ENCODE peak calls at places on chromosomes 12 and 14, in six cellular contexts. One of them, this sample, is unnamed.

GRCh38 chr12:113184098-113184899 is 979 bp downstream of the DDX54 start:
- DNase-seq in IMR-90: no peak
- DNase-seq in naive thymus-derived CD8-positive, alpha-beta T cell: no peak
- DNase-seq in T follicular helper cell: no peak
- DNase-seq in HEK293T: no peak
- DNase-seq in stimulated activated CD4-positive, alpha-beta T cell treated with anti-CD3 and anti-CD28 coated beads, Interleukin-4, amount 100 ng/mL, for 48 hours: no peak
- DNase-seq in this sample: no peak

GRCh38 chr12:131101006-131101405 is 147.3 kb downstream of the ADGRD1 start:
- DNase-seq in T follicular helper cell: no peak
- DNase-seq in HEK293T: no peak
- DNase-seq in stimulated activated CD4-positive, alpha-beta T cell treated with anti-CD3 and anti-CD28 coated beads, Interleukin-4, amount 100 ng/mL, for 48 hours: no peak
- DNase-seq in IMR-90: no peak
- DNase-seq in naive thymus-derived CD8-positive, alpha-beta T cell: no peak
- DNase-seq in this sample: peak; percentile 0

GRCh38 chr12:63450821-63451220 is 217.5 kb downstream of the DPY19L2 start:
- DNase-seq in T follicular helper cell: no peak
- DNase-seq in naive thymus-derived CD8-positive, alpha-beta T cell: no peak
- DNase-seq in stimulated activated CD4-positive, alpha-beta T cell treated with anti-CD3 and anti-CD28 coated beads, Interleukin-4, amount 100 ng/mL, for 48 hours: no peak
- DNase-seq in HEK293T: no peak
- DNase-seq in IMR-90: no peak
- DNase-seq in this sample: no peak

GRCh38 chr12:26068503-26068902 is 56.3 kb downstream of the BHLHE41 start:
- DNase-seq in naive thymus-derived CD8-positive, alpha-beta T cell: no peak
- DNase-seq in T follicular helper cell: no peak
- DNase-seq in IMR-90: no peak
- DNase-seq in stimulated activated CD4-positive, alpha-beta T cell treated with anti-CD3 and anti-CD28 coated beads, Interleukin-4, amount 100 ng/mL, for 48 hours: no peak
- DNase-seq in HEK293T: no peak
- DNase-seq in this sample: no peak

GRCh38 chr14:39488600-39488999 is 56.4 kb upstream of the FBXO33 start:
- DNase-seq in T follicular helper cell: no peak
- DNase-seq in naive thymus-derived CD8-positive, alpha-beta T cell: no peak
- DNase-seq in HEK293T: no peak
- DNase-seq in IMR-90: peak; percentile 12
- DNase-seq in stimulated activated CD4-positive, alpha-beta T cell treated with anti-CD3 and anti-CD28 coated beads, Interleukin-4, amount 100 ng/mL, for 48 hours: no peak
- DNase-seq in this sample: no peak

GRCh38 chr12:128298091-128298490 is 31.1 kb downstream of the TMEM132C start:
- DNase-seq in IMR-90: no peak
- DNase-seq in stimulated activated CD4-positive, alpha-beta T cell treated with anti-CD3 and anti-CD28 coated beads, Interleukin-4, amount 100 ng/mL, for 48 hours: no peak
- DNase-seq in T follicular helper cell: no peak
- DNase-seq in HEK293T: no peak
- DNase-seq in naive thymus-derived CD8-positive, alpha-beta T cell: no peak
- DNase-seq in this sample: no peak

GRCh38 chr14:103204852-103205540 is 81.7 kb downstream of the TNFAIP2 start:
- DNase-seq in HEK293T: no peak
- DNase-seq in T follicular helper cell: no peak
- DNase-seq in IMR-90: peak; percentile 28
- DNase-seq in naive thymus-derived CD8-positive, alpha-beta T cell: no peak
- DNase-seq in stimulated activated CD4-positive, alpha-beta T cell treated with anti-CD3 and anti-CD28 coated beads, Interleukin-4, amount 100 ng/mL, for 48 hours: no peak
- DNase-seq in this sample: no peak

GRCh38 chr12:4786795-4787194 is 66.6 kb downstream of the GALNT8 start:
- DNase-seq in IMR-90: no peak
- DNase-seq in HEK293T: no peak
- DNase-seq in T follicular helper cell: no peak
- DNase-seq in naive thymus-derived CD8-positive, alpha-beta T cell: no peak
- DNase-seq in stimulated activated CD4-positive, alpha-beta T cell treated with anti-CD3 and anti-CD28 coated beads, Interleukin-4, amount 100 ng/mL, for 48 hours: no peak
- DNase-seq in this sample: no peak

GRCh38 chr12:54311091-54311490 is 10.3 kb upstream of the NFE2 start:
- DNase-seq in naive thymus-derived CD8-positive, alpha-beta T cell: no peak
- DNase-seq in HEK293T: no peak
- DNase-seq in T follicular helper cell: no peak
- DNase-seq in stimulated activated CD4-positive, alpha-beta T cell treated with anti-CD3 and anti-CD28 coated beads, Interleukin-4, amount 100 ng/mL, for 48 hours: no peak
- DNase-seq in IMR-90: no peak
- DNase-seq in this sample: no peak

GRCh38 chr12:49728446-49728845 is 12.9 kb upstream of the TMBIM6 start:
- DNase-seq in stimulated activated CD4-positive, alpha-beta T cell treated with anti-CD3 and anti-CD28 coated beads, Interleukin-4, amount 100 ng/mL, for 48 hours: no peak
- DNase-seq in naive thymus-derived CD8-positive, alpha-beta T cell: no peak
- DNase-seq in IMR-90: no peak
- DNase-seq in T follicular helper cell: no peak
- DNase-seq in HEK293T: no peak
- DNase-seq in this sample: no peak

GRCh38 chr12:68454855-68455254 is 122.7 kb upstream of the MDM1 start:
- DNase-seq in IMR-90: no peak
- DNase-seq in HEK293T: no peak
- DNase-seq in stimulated activated CD4-positive, alpha-beta T cell treated with anti-CD3 and anti-CD28 coated beads, Interleukin-4, amount 100 ng/mL, for 48 hours: no peak
- DNase-seq in naive thymus-derived CD8-positive, alpha-beta T cell: no peak
- DNase-seq in T follicular helper cell: no peak
- DNase-seq in this sample: no peak

GRCh38 chr14:32252030-32252670 is 49.1 kb upstream of the RNU6-8 start:
- DNase-seq in HEK293T: peak; percentile 72
- DNase-seq in stimulated activated CD4-positive, alpha-beta T cell treated with anti-CD3 and anti-CD28 coated beads, Interleukin-4, amount 100 ng/mL, for 48 hours: peak; percentile 30
- DNase-seq in T follicular helper cell: peak; percentile 19
- DNase-seq in naive thymus-derived CD8-positive, alpha-beta T cell: peak; percentile 73
- DNase-seq in IMR-90: peak; percentile 75
- DNase-seq in this sample: peak; percentile 18

GRCh38 chr12:131755305-131756113 is 44.6 kb downstream of the SFSWAP start:
- DNase-seq in naive thymus-derived CD8-positive, alpha-beta T cell: peak; percentile 40
- DNase-seq in HEK293T: peak; percentile 59
- DNase-seq in stimulated activated CD4-positive, alpha-beta T cell treated with anti-CD3 and anti-CD28 coated beads, Interleukin-4, amount 100 ng/mL, for 48 hours: no peak
- DNase-seq in IMR-90: peak; percentile 10
- DNase-seq in T follicular helper cell: no peak
- DNase-seq in this sample: peak; percentile 36

GRCh38 chr14:75059642-75060041 is 4.2 kb downstream of the ACYP1 start:
- DNase-seq in stimulated activated CD4-positive, alpha-beta T cell treated with anti-CD3 and anti-CD28 coated beads, Interleukin-4, amount 100 ng/mL, for 48 hours: no peak
- DNase-seq in IMR-90: peak; percentile 26
- DNase-seq in T follicular helper cell: no peak
- DNase-seq in naive thymus-derived CD8-positive, alpha-beta T cell: no peak
- DNase-seq in HEK293T: no peak
- DNase-seq in this sample: no peak

GRCh38 chr14:39467889-39468524 is 35.8 kb upstream of the FBXO33 start:
- DNase-seq in IMR-90: peak; percentile 43
- DNase-seq in stimulated activated CD4-positive, alpha-beta T cell treated with anti-CD3 and anti-CD28 coated beads, Interleukin-4, amount 100 ng/mL, for 48 hours: no peak
- DNase-seq in naive thymus-derived CD8-positive, alpha-beta T cell: no peak
- DNase-seq in HEK293T: no peak
- DNase-seq in T follicular helper cell: peak; percentile 1
- DNase-seq in this sample: no peak

GRCh38 chr12:28708918-28709371 is 440.1 kb upstream of the FAR2 start:
- DNase-seq in T follicular helper cell: no peak
- DNase-seq in stimulated activated CD4-positive, alpha-beta T cell treated with anti-CD3 and anti-CD28 coated beads, Interleukin-4, amount 100 ng/mL, for 48 hours: no peak
- DNase-seq in naive thymus-derived CD8-positive, alpha-beta T cell: no peak
- DNase-seq in IMR-90: peak; percentile 61
- DNase-seq in HEK293T: no peak
- DNase-seq in this sample: no peak

GRCh38 chr12:66117242-66117641 is 13.3 kb downstream of the LLPH start:
- DNase-seq in HEK293T: no peak
- DNase-seq in naive thymus-derived CD8-positive, alpha-beta T cell: no peak
- DNase-seq in IMR-90: no peak
- DNase-seq in stimulated activated CD4-positive, alpha-beta T cell treated with anti-CD3 and anti-CD28 coated beads, Interleukin-4, amount 100 ng/mL, for 48 hours: no peak
- DNase-seq in T follicular helper cell: no peak
- DNase-seq in this sample: no peak

GRCh38 chr14:23381871-23382270 is 5.0 kb downstream of the CMTM5 start:
- DNase-seq in HEK293T: no peak
- DNase-seq in IMR-90: no peak
- DNase-seq in naive thymus-derived CD8-positive, alpha-beta T cell: no peak
- DNase-seq in stimulated activated CD4-positive, alpha-beta T cell treated with anti-CD3 and anti-CD28 coated beads, Interleukin-4, amount 100 ng/mL, for 48 hours: no peak
- DNase-seq in T follicular helper cell: no peak
- DNase-seq in this sample: no peak